ENCODE peak calls at places on chromosomes 13 and 19, in six cellular contexts. H is ovary, C is AG09309, X is psoas muscle, L is cardiac fibroblast, I is A549. N is an unnamed sample.

GRCh38 chr19:16569609-16570320 is 2.5 kb downstream of the SLC35E1 start:
- DNase-seq in X (no peak), I (no peak), L (no peak), C (no peak), H (no peak), N (no peak)

GRCh38 chr19:18306903-18307681 is 15.8 kb downstream of the LSM4 start:
- DNase-seq in X (no peak), I (no peak), L (no peak), H (peak), C (no peak), N (no peak)

GRCh38 chr19:19775891-19776205 is 42.9 kb upstream of the ZNF14 start:
- DNase-seq in I (no peak), L (no peak), C (no peak), H (no peak), X (peak), N (no peak)

GRCh38 chr13:31209172-31209818 is 9.5 kb downstream of the B3GLCT start:
- DNase-seq in H (peak), X (peak), L (peak), I (no peak), C (no peak), N (peak)

GRCh38 chr19:10102787-10103236 is 334 bp upstream of the ANGPTL6 start:
- DNase-seq in X (no peak), H (no peak), L (no peak), C (no peak), I (no peak), N (no peak)

GRCh38 chr19:17306285-17306714 is 628 bp downstream of the MRPL34 start:
- DNase-seq in X (no peak), L (no peak), I (no peak), H (no peak), C (no peak), N (no peak)

GRCh38 chr13:105510363-105510762 is 1025.1 kb downstream of the EFNB2 start:
- DNase-seq in L (no peak), H (no peak), X (no peak), I (no peak), C (no peak), N (no peak)

GRCh38 chr19:30450101-30450500 is 77.9 kb downstream of the ZNF536 start:
- DNase-seq in X (no peak), I (no peak), L (no peak), C (no peak), H (peak), N (no peak)

GRCh38 chr13:41383400-41383799 is 72.3 kb downstream of the NAA16 start:
- DNase-seq in C (no peak), L (peak), H (no peak), I (no peak), X (no peak), N (no peak)

GRCh38 chr19:38877781-38878574 is at the start of gene RINL:
- DNase-seq in L (no peak), I (no peak), H (no peak), C (no peak), X (peak), N (no peak)

GRCh38 chr19:46451352-46451751 is 20.0 kb downstream of the PNMA8A start:
- DNase-seq in C (no peak), H (no peak), X (no peak), I (no peak), L (no peak), N (no peak)

GRCh38 chr13:80342541-80343371 is 1.8 kb upstream of the SPRY2 start:
- DNase-seq in L (peak), X (peak), I (peak), C (no peak), H (peak), N (no peak)

GRCh38 chr13:80340643-80341097 is 256 bp downstream of the SPRY2 start:
- DNase-seq in I (peak), L (peak), H (no peak), C (no peak), X (no peak), N (no peak)

GRCh38 chr13:80341771-80342271 is 895 bp upstream of the SPRY2 start:
- DNase-seq in L (peak), I (peak), X (peak), H (peak), C (no peak), N (peak)

GRCh38 chr13:80339841-80340642 is 884 bp downstream of the SPRY2 start:
- DNase-seq in L (peak), X (peak), C (no peak), H (peak), I (peak), N (no peak)

DNA sequence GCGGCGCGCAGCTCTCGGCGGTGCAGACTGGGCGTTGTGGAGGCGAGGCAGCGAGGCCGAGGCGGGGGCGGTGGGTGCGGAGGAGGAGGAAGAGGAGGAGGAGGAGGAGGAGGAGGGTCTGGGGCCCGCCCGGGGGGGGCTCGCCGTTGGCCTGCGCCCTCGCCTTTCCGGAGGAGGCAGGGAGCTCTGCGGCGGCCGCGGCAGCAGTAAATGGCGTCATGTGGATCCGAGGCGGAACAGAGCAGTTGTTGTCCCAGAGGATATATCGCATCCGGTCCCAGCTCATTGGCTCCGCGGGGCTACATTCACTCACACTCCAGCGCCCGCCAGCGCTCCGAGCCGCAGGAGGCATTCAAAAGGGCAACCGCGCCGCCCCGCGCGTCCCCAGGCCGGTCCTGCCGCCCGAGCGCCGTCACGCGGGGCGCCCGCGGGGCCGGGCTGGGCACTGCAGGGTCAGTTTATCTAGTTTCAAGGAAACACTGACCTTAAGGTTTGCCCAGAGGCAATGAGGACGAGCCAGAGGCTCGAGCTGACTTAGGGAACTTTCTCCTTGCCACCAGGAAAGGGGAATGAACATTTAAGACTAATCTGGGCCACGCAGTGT is at the start of gene SPRY2:
- DNase-seq in L (peak), I (peak), H (peak), X (peak), C (peak), N (peak)
- TF ChIP-seq CTCF in L (no peak), I (peak), H (peak), X (peak), C (no peak), N (no peak)

GRCh38 chr19:51971624-51972023 is 15.0 kb downstream of the ZNF350 start:
- DNase-seq in H (no peak), L (peak), X (no peak), I (peak), C (no peak), N (no peak)

GRCh38 chr19:51965583-51965982 is 21.1 kb downstream of the ZNF350 start:
- DNase-seq in C (no peak), H (no peak), X (no peak), I (no peak), L (no peak), N (no peak)

DNA sequence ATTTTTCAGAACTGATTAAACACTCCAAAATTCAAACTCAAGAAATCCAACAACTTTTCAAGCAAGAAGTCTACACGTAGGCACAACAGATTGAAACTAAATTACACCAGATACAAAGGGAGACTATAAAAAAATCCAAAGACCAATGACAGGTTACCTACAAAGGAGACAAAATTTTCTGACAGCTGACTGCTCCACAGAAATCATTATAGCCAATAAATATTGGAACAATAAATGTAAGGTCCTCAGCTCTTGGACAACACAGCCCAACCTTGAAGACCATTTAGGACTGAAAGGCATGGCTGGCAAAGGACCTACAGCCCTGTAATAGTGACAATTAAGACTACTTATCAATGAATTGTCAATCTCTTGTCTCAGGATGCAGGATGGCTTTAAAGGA is 15.9 kb downstream of the ZNF350 start:
- DNase-seq in H (no peak), X (no peak), C (no peak), L (no peak), I (no peak), N (no peak)
- H3K4me3 ChIP-seq in H (no peak), X (no peak), C (no peak), L (no peak), I (no peak), N (no peak)

DNA sequence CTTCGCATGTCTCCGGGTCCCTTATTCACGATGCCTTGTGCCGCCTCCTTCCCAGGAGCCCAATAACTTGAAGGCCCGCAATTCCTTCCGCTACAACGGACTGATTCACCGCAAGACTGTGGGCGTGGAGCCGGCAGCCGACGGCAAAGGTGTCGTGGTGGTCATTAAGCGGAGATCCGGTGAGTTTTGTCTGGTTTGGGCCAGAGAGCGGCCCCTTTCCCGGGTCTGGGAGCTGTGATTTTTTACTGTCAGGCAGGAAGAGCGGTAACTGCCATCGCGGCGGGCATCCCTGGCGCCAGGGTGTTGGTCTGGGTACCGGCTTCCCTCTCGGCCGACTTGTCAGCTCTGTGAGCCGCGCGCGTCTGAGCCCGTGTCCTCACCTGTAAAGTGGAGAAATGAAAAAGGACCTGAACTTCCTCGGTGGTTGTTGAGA is 799 bp downstream of the RPL28 start:
- DNase-seq in H (no peak), L (no peak), I (no peak), C (no peak), X (no peak), N (no peak)
- TF ChIP-seq CTCF in H (no peak), L (no peak), I (no peak), C (no peak), X (no peak), N (no peak)

GRCh38 chr13:75452564-75452963 is 29.4 kb downstream of the TBC1D4 start:
- DNase-seq in I (no peak), C (no peak), H (no peak), L (peak), X (no peak), N (no peak)
- H3K4me3 ChIP-seq in I (no peak), C (no peak), H (no peak), L (no peak), X (peak), N (no peak)

N was measured in retinal pigment epithelial cell.